ENCODE peak calls at places on chromosome X, in five cellular contexts. I, Z, C, S and A are unnamed samples.
A peak's percentile ranks its signal among the peaks of the same experiment; 100 is the strongest.

GRCh38 chrX:40539214-40540142 is 41.3 kb upstream of the ATP6AP2 start:
- DNase-seq in I (no peak), Z (no peak), C (peak; percentile 80), S (no peak), A (no peak)

GRCh38 chrX:6456196-6456595 is 78.7 kb downstream of the VCX3A start:
- DNase-seq in I (no peak), Z (no peak), C (no peak), S (no peak), A (no peak)

GRCh38 chrX:68940601-68941000 is 111.8 kb downstream of the EFNB1 start:
- DNase-seq in I (no peak), Z (no peak), C (no peak), S (no peak), A (no peak)

GRCh38 chrX:19674041-19674769 is 158.9 kb upstream of the MAP3K15 start:
- DNase-seq in I (no peak), Z (no peak), C (no peak), S (no peak), A (no peak)

GRCh38 chrX:17744896-17745523 is 7.7 kb downstream of the SCML1 start:
- DNase-seq in I (no peak), Z (no peak), C (no peak), S (no peak), A (no peak)

GRCh38 chrX:141405878-141406492 is 163.7 kb upstream of the SPANXC start:
- DNase-seq in I (no peak), Z (no peak), C (no peak), S (no peak), A (peak; percentile 93)

GRCh38 chrX:42247241-42247640 is 323.9 kb upstream of the CASK start:
- DNase-seq in I (no peak), Z (no peak), C (no peak), S (no peak), A (no peak)

GRCh38 chrX:2500681-2501151 is at the start of the genes DHRSX and ZBED1:
- DNase-seq in I (peak; percentile 90), Z (no peak), C (peak; percentile 29), S (no peak), A (no peak)

GRCh38 chrX:136850441-136851175 is 29.9 kb downstream of the RBMX start:
- DNase-seq in I (no peak), Z (no peak), C (no peak), S (no peak), A (no peak)

GRCh38 chrX:49165901-49166881 is 3.6 kb downstream of the MAGIX start:
- DNase-seq in I (peak; percentile 72), Z (peak; percentile 83), C (peak; percentile 69), S (peak; percentile 85), A (peak; percentile 82)

GRCh38 chrX:49162620-49163019 is at the start of gene MAGIX:
- DNase-seq in I (no peak), Z (no peak), C (no peak), S (no peak), A (no peak)

GRCh38 chrX:49160908-49161307 is 1.6 kb upstream of the MAGIX start:
- DNase-seq in I (no peak), Z (no peak), C (no peak), S (no peak), A (no peak)

GRCh38 chrX:49164589-49165360 is 2.2 kb downstream of the MAGIX start:
- DNase-seq in I (peak; percentile 14), Z (no peak), C (no peak), S (no peak), A (no peak)

DNA sequence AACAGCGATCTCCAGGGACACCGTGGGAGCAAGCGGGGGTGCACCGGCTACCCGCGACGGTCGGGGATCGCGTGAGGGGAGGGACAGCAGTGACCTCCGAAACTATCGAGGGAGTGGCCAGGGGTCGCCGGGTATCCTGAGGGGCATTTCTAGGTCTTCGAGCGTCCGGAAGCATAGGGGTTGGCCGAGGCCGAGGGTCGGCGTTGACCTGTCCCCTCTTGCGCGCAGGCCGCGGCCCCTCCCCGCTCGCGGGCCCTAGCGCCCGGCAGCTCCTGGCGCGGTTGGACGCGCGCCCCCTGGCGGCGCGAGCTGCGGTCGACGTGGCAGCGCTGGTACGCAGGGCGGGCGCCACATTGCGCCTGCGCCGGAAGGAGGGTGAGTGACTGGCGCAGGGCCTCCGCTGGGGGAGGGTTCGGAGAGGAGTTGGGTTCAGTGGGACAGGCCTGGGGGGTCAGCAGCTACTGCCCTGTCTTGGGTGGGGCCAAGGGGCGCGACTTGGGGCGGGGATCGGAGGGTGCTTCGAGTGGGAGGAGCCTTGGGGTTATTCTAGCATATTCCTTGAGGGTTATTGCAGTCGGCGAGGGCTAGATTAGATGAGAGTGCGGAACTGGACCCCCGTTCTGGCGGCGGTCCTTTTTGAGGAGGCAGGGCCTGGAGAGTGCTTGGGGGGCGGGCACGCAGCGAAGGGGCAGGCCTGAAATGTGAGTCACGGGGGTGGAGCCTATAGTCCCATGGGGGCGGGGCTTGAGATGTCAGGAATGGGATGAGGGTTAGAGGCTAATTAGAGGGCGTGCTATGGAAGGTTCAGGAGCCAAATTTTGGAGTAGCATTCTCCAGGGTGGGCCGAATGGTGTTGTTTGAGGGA is 1.2 kb downstream of the MAGIX start:
- DNase-seq in I (peak; percentile 90), Z (peak; percentile 49), C (peak; percentile 89), S (peak; percentile 63), A (no peak)
- TF ChIP-seq SIN3A in I (no peak), Z (no peak), C (no peak), S (no peak), A (no peak)

GRCh38 chrX:53639257-53639656 is 47.3 kb downstream of the HUWE1 start:
- DNase-seq in I (no peak), Z (no peak), C (no peak), S (no peak), A (no peak)
- TF ChIP-seq SIN3A in I (no peak), Z (no peak), C (no peak), S (no peak), A (no peak)

GRCh38 chrX:30597258-30598012 is 19.9 kb upstream of the TASL start:
- DNase-seq in I (no peak), Z (no peak), C (no peak), S (no peak), A (no peak)
- TF ChIP-seq SIN3A in I (no peak), Z (no peak), C (no peak), S (no peak), A (no peak)

DNA sequence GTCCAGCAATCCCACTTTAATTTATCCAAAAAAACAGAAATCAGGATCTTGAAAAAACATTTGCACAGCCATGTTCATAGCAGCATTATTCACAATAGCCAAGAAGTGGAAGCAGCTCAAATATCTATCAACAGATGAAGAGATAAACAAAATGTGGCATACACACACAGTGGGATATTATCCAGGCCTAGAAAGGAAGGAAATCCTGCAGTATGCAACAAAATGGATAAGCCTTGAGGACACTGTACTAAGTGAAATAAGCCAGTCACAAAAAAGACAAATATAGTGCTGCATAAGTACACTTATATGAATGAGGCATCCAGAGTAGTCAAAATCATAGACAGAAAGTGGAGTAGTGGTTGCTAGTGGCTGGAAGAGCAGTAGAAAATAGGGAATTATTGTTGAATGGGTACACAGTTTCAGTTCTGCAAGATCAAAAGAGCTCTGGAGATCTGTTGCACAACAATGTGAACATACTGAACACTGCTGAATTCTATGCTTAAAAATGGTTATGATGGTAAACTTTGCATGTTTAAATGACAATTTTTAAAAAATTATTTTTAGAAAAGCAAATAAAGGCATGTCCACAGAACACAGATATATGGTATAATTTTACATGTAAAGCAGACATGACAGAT is 25.6 kb downstream of the CHM start:
- DNase-seq in I (no peak), Z (no peak), C (no peak), S (no peak), A (no peak)
- TF ChIP-seq SIN3A in I (no peak), Z (no peak), C (no peak), S (no peak), A (no peak)

DNA sequence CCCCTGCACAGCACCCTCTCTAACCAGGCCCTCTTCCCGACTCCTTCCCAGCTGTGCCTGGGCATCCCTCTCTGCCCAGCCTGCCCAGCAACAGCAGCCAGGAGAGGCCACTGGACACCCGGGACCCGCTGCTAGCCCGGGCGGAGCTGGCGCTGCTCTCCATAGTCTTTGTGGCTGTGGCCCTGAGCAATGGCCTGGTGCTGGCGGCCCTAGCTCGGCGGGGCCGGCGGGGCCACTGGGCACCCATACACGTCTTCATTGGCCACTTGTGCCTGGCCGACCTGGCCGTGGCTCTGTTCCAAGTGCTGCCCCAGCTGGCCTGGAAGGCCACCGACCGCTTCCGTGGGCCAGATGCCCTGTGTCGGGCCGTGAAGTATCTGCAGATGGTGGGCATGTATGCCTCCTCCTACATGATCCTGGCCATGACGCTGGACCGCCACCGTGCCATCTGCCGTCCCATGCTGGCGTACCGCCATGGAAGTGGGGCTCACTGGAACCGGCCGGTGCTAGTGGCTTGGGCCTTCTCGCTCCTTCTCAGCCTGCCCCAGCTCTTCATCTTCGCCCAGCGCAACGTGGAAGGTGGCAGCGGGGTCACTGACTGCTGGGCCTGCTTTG is 1.1 kb downstream of the AVPR2 start:
- DNase-seq in I (peak; percentile 29), Z (no peak), C (no peak), S (no peak), A (no peak)
- TF ChIP-seq SIN3A in I (no peak), Z (no peak), C (no peak), S (no peak), A (no peak)

GRCh38 chrX:56792270-56793111 is 63.4 kb downstream of the NBDY start:
- DNase-seq in I (no peak), Z (no peak), C (no peak), S (no peak), A (no peak)
- TF ChIP-seq SIN3A in I (no peak), Z (no peak), C (no peak), S (no peak), A (no peak)

DNA sequence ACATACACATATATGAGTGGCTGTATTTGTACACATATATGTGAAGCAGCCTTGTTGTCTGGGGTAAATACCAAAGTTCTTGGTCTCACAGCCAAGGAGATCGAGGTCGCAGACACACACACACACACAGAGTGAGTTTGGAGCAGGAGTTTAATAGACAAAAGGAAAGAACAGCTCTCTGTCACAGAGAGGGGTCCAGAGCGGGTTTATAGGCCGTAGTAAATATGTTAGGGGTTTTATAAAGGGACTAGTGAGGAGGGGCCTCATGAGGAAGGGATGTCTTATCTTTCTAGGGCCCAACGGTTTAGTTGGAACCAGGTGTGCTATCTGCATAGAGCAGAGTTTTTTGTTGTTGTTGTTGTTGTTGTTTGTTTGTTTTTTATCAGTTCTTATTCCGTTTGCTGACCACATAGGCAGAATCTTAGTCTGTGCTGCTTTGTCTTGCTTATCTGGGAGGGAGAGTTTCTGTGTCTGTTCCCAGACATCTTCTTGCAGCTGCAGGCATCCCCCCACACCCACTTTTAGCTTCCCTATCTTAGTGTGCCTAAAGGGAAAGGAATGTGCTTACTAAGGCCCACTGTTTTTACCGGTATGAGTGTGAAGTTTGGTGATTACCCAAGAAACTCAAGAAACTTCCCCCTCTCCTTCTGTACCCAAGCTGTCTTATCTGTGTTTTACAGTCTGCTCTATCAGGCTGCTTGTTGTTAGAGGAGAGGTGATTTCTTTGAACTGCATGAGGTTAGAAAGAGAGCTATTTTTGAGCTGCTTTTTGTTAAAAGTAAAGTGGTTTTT is 91.9 kb downstream of the TENT5D start:
- DNase-seq in I (no peak), Z (no peak), C (peak; percentile 87), S (no peak), A (no peak)
- TF ChIP-seq SIN3A in I (no peak), Z (no peak), C (no peak), S (no peak), A (no peak)

DNA sequence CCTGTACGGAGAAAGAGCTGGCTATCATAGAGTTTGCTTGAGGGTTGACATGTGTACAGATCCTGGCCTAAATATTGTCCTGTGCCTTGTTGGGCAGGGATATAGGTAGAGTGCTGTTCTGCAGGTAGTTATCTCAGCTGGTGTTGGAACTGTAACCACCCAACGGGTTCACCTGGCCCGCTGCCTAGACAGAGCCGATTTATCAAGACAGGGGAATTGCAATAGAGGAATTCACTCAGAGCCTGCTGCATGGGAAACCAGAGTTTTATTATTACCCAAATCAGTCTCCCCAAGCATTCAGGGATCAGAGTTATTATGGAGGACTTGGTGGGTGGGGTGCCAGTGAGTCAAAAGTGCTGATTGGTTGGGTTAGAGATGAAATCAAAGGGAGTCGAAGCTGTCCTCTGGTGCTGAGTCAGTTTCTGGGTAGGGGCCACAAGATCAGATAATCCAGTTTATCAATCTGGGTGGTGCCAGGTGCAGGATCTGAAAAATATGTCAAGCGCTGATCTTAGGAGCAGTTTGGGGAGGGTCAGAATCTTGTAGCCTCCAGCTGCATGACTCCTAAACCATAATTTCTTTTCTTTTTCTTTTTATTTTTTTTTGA is 42.5 kb upstream of the XIAP start:
- DNase-seq in I (no peak), Z (no peak), C (no peak), S (no peak), A (no peak)
- TF ChIP-seq SIN3A in I (no peak), Z (no peak), C (no peak), S (no peak), A (no peak)